ENCODE peak calls at places on chromosomes 16 and 17, in five cellular contexts. A is BE2C, S is cardiac muscle cell, B is neural progenitor cell, K is uterus. N is an unnamed sample.
A peak's percentile ranks its signal among the peaks of the same experiment; 100 is the strongest.

GRCh38 chr17:63587770-63588169 is 12.9 kb upstream of the TACO1 start:
- DNase-seq in A (no peak), S (no peak), B (no peak), K (no peak), N (no peak)

GRCh38 chr16:10827691-10828341 is 9.2 kb upstream of the TVP23A start:
- DNase-seq in A (no peak), S (peak; percentile 95), B (no peak), K (peak; percentile 84), N (no peak)

GRCh38 chr16:56870271-56870888 is 5.4 kb downstream of the SLC12A3 start:
- DNase-seq in A (no peak), S (no peak), B (no peak), K (no peak), N (no peak)

GRCh38 chr16:88314991-88315542 is 67.7 kb upstream of the ZNF469 start:
- DNase-seq in A (no peak), S (no peak), B (no peak), K (no peak), N (no peak)

GRCh38 chr17:79984877-79985276 is 50.8 kb downstream of the TBC1D16 start:
- DNase-seq in A (no peak), S (no peak), B (no peak), K (no peak), N (no peak)

GRCh38 chr17:83148317-83149044 is 69.1 kb downstream of the METRNL start:
- DNase-seq in A (no peak), S (no peak), B (no peak), K (no peak), N (no peak)

GRCh38 chr17:2563061-2563460 is 30.4 kb upstream of the PAFAH1B1 start:
- DNase-seq in A (peak; percentile 16), S (no peak), B (peak; percentile 62), K (no peak), N (no peak)

GRCh38 chr16:53176434-53176833 is 121.6 kb downstream of the CHD9 start:
- DNase-seq in A (no peak), S (no peak), B (no peak), K (no peak), N (no peak)

GRCh38 chr16:64808474-64808873 is 313.4 kb downstream of the CDH11 start:
- DNase-seq in A (no peak), S (no peak), B (no peak), K (no peak), N (no peak)

GRCh38 chr16:64809876-64810629 is 311.8 kb downstream of the CDH11 start:
- DNase-seq in A (no peak), S (no peak), B (no peak), K (no peak), N (no peak)
- H3K4me3 ChIP-seq in A (no peak overlapping the region), S (no peak overlapping the region), B (no peak overlapping the region), K (no peak overlapping the region), N (no peak overlapping the region)

GRCh38 chr17:28042721-28043291 is 329 bp downstream of the NLK start:
- DNase-seq in A (no peak), S (no peak), B (no peak), K (no peak), N (no peak)
- H3K4me1 ChIP-seq in A (no peaks in the 10 kb centered on the region), S (peaks cover 48% of the 10 kb centered on the region), B (peaks cover 49% of the 10 kb centered on the region), K (peaks cover 6% of the 10 kb centered on the region), N (peaks cover 63% of the 10 kb centered on the region)

GRCh38 chr16:47636501-47637090 is 175.5 kb downstream of the PHKB start:
- DNase-seq in A (no peak), S (no peak), B (no peak), K (no peak), N (no peak)

GRCh38 chr16:47625115-47625567 is 164.0 kb downstream of the PHKB start:
- DNase-seq in A (no peak), S (no peak), B (no peak), K (no peak), N (no peak)

GRCh38 chr16:47634126-47634525 is 173.0 kb downstream of the PHKB start:
- DNase-seq in A (no peak), S (no peak), B (no peak), K (no peak), N (no peak)

GRCh38 chr16:47627056-47627455 is 165.9 kb downstream of the PHKB start:
- DNase-seq in A (no peak), S (peak; percentile 29), B (no peak), K (no peak), N (no peak)

DNA sequence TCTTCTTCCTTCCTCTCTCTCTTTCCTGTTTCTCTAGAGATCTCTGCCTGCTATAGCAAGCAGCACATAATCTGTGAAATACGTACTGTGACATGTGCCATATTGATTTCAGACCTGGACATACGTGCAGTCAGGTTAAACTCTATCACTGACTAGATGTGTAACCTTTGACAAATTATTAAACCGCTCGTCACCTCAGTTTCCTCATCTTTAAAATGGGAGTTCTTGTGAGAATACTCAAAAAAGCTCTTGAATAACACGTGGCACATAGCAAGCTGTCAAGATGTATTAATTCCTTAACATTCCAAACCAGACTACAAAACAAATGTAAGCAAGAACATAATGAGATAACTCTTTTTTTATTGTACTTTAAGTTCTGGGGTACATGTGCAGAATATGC is 170.0 kb downstream of the PHKB start:
- DNase-seq in A (no peak), S (no peak), B (no peak), K (no peak), N (no peak)
- H3K4me3 ChIP-seq in A (no peak overlapping the region), S (no peak overlapping the region), B (no peak overlapping the region), K (no peak overlapping the region), N (no peak overlapping the region)

DNA sequence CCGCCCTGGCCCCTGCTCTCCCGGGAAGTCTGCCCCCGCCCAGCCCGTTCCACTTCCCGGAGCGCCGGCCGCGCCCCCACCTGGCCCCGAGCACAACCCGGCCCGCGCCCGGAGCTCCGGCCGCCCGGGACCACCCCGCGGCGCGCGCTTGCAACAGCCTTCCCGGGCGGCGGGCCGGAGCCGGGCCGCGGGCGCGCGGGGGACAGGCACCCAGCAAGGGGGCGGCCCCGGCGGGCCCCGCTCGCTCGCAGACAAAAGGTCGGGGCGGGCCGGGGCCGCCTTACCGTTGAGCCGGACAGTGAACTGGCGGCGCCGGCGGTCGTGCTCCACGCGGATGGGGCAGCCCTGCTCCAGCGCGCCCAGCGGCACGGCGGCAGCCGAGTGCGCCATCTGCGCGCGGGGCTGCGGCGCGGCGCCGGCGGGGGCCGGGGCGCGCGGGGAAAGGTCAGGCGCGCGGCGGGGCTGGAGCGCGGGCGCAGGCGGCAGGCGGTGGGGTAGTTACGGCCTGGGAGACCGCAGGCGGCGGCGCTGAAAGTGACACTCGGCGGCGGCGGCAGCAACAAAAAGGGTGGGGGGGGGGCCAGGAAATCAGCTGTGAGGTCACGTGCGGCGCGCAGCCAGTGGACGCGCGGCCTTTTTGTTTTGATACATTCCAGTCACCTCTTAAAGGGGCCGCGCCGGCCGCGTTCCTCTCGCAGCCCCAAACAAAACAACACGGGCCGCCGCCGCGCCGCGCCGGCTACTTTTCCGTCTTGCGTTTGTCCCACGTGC is at the start of gene NATD1:
- DNase-seq in A (peak; percentile 67), S (peak; percentile 91), B (peak; percentile 96), K (peak; percentile 81), N (peak; percentile 90)
- H3K4me1 ChIP-seq in A (no peaks in the 10 kb centered on the region), S (peaks cover 10% of the 10 kb centered on the region), B (no peaks in the 10 kb centered on the region), K (peaks cover 16% of the 10 kb centered on the region), N (peaks cover 16% of the 10 kb centered on the region)

DNA sequence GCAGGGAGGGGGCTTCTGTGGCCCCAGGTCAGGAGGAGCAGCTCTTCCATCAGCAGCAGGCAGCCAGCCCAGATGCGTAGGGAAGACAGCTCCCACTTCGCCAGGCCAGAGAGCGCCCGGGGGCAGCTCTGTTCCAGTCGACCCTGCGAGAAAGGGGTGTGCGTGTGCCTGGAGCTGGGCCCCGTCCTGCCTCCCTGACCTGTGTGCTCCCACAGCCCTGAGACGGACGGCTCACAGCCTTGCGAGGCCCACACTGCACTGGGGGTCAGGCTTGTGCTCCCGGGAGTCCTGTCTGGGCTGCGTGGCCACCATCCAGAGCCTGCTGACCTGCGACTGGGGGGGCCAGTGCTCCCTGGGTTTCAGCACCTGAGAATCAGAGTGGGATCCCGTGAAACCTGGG is 469 bp upstream of the MSLN start:
- DNase-seq in A (no peak), S (no peak), B (no peak), K (no peak), N (no peak)
- H3K4me3 ChIP-seq in A (no peak overlapping the region), S (no peak overlapping the region), B (no peak overlapping the region), K (no peak overlapping the region), N (no peak overlapping the region)

GRCh38 chr17:60724647-60725046 is 47.0 kb downstream of the BCAS3 start:
- DNase-seq in A (no peak), S (no peak), B (no peak), K (no peak), N (no peak)
- H3K4me1 ChIP-seq in A (no peaks in the 10 kb centered on the region), S (no peaks in the 10 kb centered on the region), B (no peaks in the 10 kb centered on the region), K (no peaks in the 10 kb centered on the region), N (no peaks in the 10 kb centered on the region)

DNA sequence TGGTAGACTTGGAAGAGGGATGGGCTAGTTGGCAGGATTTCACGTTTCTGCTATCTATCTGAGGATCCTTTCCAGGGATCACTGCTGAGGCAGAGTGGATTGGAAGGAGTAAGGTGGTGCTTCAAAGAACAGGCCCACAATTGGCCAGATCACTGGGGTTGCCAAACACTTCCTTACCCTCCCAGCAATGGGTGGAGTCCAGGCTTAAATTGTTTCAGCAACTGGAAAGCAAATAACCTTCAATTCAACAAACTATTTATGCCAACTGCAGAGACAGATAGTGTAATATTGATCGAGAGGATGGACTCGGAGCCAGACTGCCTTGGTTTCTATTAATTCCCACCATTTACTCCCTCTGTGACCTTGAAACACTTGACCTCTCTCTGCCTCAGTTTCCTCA is 2.1 kb downstream of the ARRB2 start:
- DNase-seq in A (no peak), S (no peak), B (no peak), K (no peak), N (no peak)
- H3K4me3 ChIP-seq in A (no peak overlapping the region), S (no peak overlapping the region), B (no peak overlapping the region), K (no peak overlapping the region), N (no peak overlapping the region)

DNA sequence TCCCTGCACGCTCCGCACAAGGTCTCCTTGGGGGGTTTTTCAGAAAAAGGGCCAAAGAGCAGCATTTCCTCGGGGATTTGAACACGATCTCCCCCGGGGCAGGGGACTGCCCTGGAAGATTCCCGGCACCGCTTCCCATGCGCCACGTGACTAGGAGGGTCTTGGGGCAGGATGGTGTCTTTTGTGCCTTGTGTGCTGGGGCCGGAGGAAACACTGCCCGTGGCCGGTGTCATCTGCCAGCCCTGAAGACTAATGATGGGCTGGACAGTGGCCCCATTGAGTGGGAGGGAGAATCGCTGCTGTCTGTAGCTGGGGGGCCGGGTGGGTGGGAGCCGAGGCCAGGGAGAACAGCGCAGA is 315.1 kb downstream of the SEC14L1 start:
- DNase-seq in A (no peak), S (no peak), B (no peak), K (no peak), N (no peak)
- H3K4me1 ChIP-seq in A (peaks cover 6% of the 10 kb centered on the region), S (peaks cover 69% of the 10 kb centered on the region), B (peaks cover 45% of the 10 kb centered on the region), K (peaks cover 21% of the 10 kb centered on the region), N (peaks cover 76% of the 10 kb centered on the region)

N was measured in OCI-LY7.